ENCODE peak calls at places on chromosome 10, in eight cellular contexts. C is GM12878, U is HCT116, V is A549, B is HepG2, S is K562, D is SK-N-SH, A is H1. E is an unnamed sample.

GRCh38 chr10:71753091-71753959 is 20.0 kb downstream of the VSIR start:
- DNase-seq in A (no peak), D (no peak), B (peak), S (peak), U (no peak), V (no peak), C (no peak), E (no peak)

GRCh38 chr10:64731016-64731415 is 1209.8 kb downstream of the REEP3 start:
- DNase-seq in V (no peak), A (no peak), S (no peak), D (no peak), C (no peak), U (no peak), B (no peak), E (no peak)

GRCh38 chr10:12750526-12751201 is 250.8 kb downstream of the CCDC3 start:
- DNase-seq in S (no peak), C (no peak), U (no peak), A (no peak), D (no peak), V (no peak), B (no peak), E (no peak)

GRCh38 chr10:98790817-98791216 is 344.1 kb upstream of the HPS1 start:
- DNase-seq in B (no peak), V (no peak), C (no peak), A (no peak), D (peak), U (peak), S (peak), E (peak)

GRCh38 chr10:110744767-110745166 is 100.6 kb downstream of the RBM20 start:
- DNase-seq in U (no peak), A (no peak), C (no peak), S (no peak), D (no peak), B (no peak), V (no peak), E (no peak)

GRCh38 chr10:71419750-71420149 is 23.0 kb downstream of the CDH23 start:
- DNase-seq in C (no peak), D (no peak), V (no peak), A (no peak), B (no peak), S (no peak), U (no peak), E (no peak)

GRCh38 chr10:11012880-11013279 is 4.8 kb upstream of the CELF2 start:
- DNase-seq in A (no peak), U (no peak), S (no peak), D (no peak), V (no peak), B (no peak), C (no peak), E (no peak)

GRCh38 chr10:11687357-11687771 is 54.8 kb upstream of the ECHDC3 start:
- DNase-seq in D (no peak), A (no peak), U (peak), V (no peak), S (no peak), C (no peak), B (no peak), E (no peak)

GRCh38 chr10:74058658-74059057 is 60.7 kb downstream of the VCL start:
- DNase-seq in S (no peak), V (peak), C (no peak), A (no peak), B (peak), D (no peak), U (peak), E (no peak)

GRCh38 chr10:124387078-124387874 is 31.4 kb downstream of the OAT start:
- DNase-seq in C (no peak), V (peak), D (peak), A (no peak), U (no peak), S (no peak), B (no peak), E (no peak)

GRCh38 chr10:122352817-122353525 is 21.5 kb upstream of the PLEKHA1 start:
- DNase-seq in S (no peak), D (peak), B (peak), V (no peak), C (no peak), A (no peak), U (no peak), E (no peak)

GRCh38 chr10:95459446-95459845 is 101.7 kb downstream of the SORBS1 start:
- DNase-seq in U (no peak), C (no peak), D (no peak), V (no peak), A (no peak), S (no peak), B (peak), E (no peak)

GRCh38 chr10:12887780-12888179 is 113.7 kb downstream of the CCDC3 start:
- DNase-seq in A (no peak), B (no peak), C (no peak), D (no peak), V (no peak), U (no peak), S (no peak), E (no peak)

GRCh38 chr10:126917975-126918908 is 13.0 kb downstream of the DOCK1 start:
- DNase-seq in S (no peak), B (no peak), U (no peak), D (peak), V (no peak), C (no peak), A (no peak), E (no peak)

GRCh38 chr10:24958701-24959392 is 6.4 kb upstream of the PRTFDC1 start:
- DNase-seq in A (no peak), B (no peak), C (no peak), D (no peak), U (no peak), S (peak), V (no peak), E (peak)

GRCh38 chr10:117603081-117603480 is 60.5 kb downstream of the EMX2 start:
- DNase-seq in A (no peak), V (no peak), D (no peak), U (no peak), S (no peak), B (no peak), C (no peak), E (no peak)

GRCh38 chr10:132107211-132107946 is 41.6 kb downstream of the JAKMIP3 start:
- DNase-seq in C (no peak), S (no peak), A (peak), B (no peak), U (no peak), D (no peak), V (no peak), E (no peak)

GRCh38 chr10:100008708-100009282 is 952 bp downstream of the DNMBP start:
- DNase-seq in V (no peak), B (no peak), D (no peak), C (no peak), S (no peak), A (no peak), U (no peak), E (no peak)

GRCh38 chr10:71079761-71080380 is 132.5 kb upstream of the UNC5B start:
- DNase-seq in A (peak), D (no peak), C (no peak), U (no peak), S (no peak), V (no peak), B (no peak), E (no peak)

GRCh38 chr10:103244663-103245271 is 920 bp upstream of the RPEL1 start:
- DNase-seq in B (peak), U (peak), C (peak), S (peak), A (peak), V (peak), D (peak), E (peak)

GRCh38 chr10:63429280-63429679 is 36.5 kb downstream of the JMJD1C start:
- DNase-seq in C (no peak), V (no peak), S (no peak), D (no peak), A (no peak), U (no peak), B (no peak), E (peak)

GRCh38 chr10:121831777-121832176 is 96.1 kb downstream of the ATE1 start:
- DNase-seq in A (no peak), D (no peak), S (no peak), V (no peak), C (no peak), B (no peak), U (no peak), E (peak)

GRCh38 chr10:105707603-105708002 is 1066.5 kb downstream of the SORCS3 start:
- DNase-seq in C (no peak), U (no peak), D (no peak), A (no peak), B (no peak), V (no peak), S (no peak), E (no peak)

GRCh38 chr10:133127291-133128125 is 32.5 kb upstream of the KNDC1 start:
- DNase-seq in V (peak), B (no peak), A (peak), C (no peak), S (peak), U (peak), D (peak), E (no peak)

GRCh38 chr10:26790596-26790995 is 70.2 kb downstream of the ABI1 start:
- DNase-seq in V (no peak), A (no peak), U (no peak), S (no peak), D (no peak), C (no peak), B (no peak), E (peak)

GRCh38 chr10:71548494-71548846 is 151.8 kb downstream of the CDH23 start:
- DNase-seq in B (no peak), V (peak), C (no peak), D (no peak), U (no peak), S (peak), A (peak), E (peak)

GRCh38 chr10:128147064-128147463 is 20.8 kb upstream of the MKI67 start:
- DNase-seq in S (no peak), A (no peak), C (peak), B (no peak), U (no peak), V (no peak), D (no peak), E (no peak)

GRCh38 chr10:132350391-132350790 is 18.4 kb downstream of the LRRC27 start:
- DNase-seq in A (no peak), C (no peak), U (no peak), B (no peak), S (no peak), V (no peak), D (no peak), E (no peak)

GRCh38 chr10:128843972-128844371 is 623.1 kb upstream of the MGMT start:
- DNase-seq in B (no peak), V (no peak), D (no peak), C (no peak), S (no peak), A (no peak), U (peak), E (no peak)

GRCh38 chr10:52318136-52318810 is 4.2 kb downstream of the DKK1 start:
- DNase-seq in C (no peak), U (no peak), A (no peak), V (peak), S (no peak), D (no peak), B (no peak), E (peak)

GRCh38 chr10:11106621-11107374 is 89.1 kb downstream of the CELF2 start:
- DNase-seq in U (no peak), D (no peak), S (no peak), V (no peak), B (no peak), C (peak), A (no peak), E (no peak)

GRCh38 chr10:95266674-95267095 is 24.1 kb downstream of the PDLIM1 start:
- DNase-seq in V (peak), D (peak), C (no peak), U (peak), S (peak), A (no peak), B (peak), E (peak)

GRCh38 chr10:110994406-110994805 is 75.0 kb downstream of the SHOC2 start:
- DNase-seq in S (no peak), B (no peak), D (no peak), U (no peak), A (no peak), C (no peak), V (no peak), E (no peak)

GRCh38 chr10:95308389-95309302 is 17.8 kb upstream of the PDLIM1 start:
- DNase-seq in B (peak), A (no peak), D (no peak), C (no peak), V (peak), S (no peak), U (peak), E (peak)

GRCh38 chr10:124641282-124642075 is 102.7 kb downstream of the FAM53B start:
- DNase-seq in S (peak), U (no peak), B (no peak), C (peak), V (no peak), A (no peak), D (peak), E (peak)

GRCh38 chr10:102309916-102310315 is 64.6 kb downstream of the GBF1 start:
- DNase-seq in V (no peak), A (no peak), U (no peak), C (no peak), D (no peak), B (no peak), S (no peak), E (no peak)

GRCh38 chr10:86483664-86484063 is 37.9 kb downstream of the WAPL start:
- DNase-seq in D (no peak), C (no peak), V (no peak), U (no peak), S (no peak), B (no peak), A (no peak), E (no peak)

GRCh38 chr10:12418725-12419278 is 69.5 kb downstream of the CAMK1D start:
- DNase-seq in S (no peak), A (no peak), C (no peak), D (no peak), V (no peak), U (no peak), B (no peak), E (no peak)

GRCh38 chr10:79559726-79560125 is 481 bp downstream of the SFTPA2 start:
- DNase-seq in V (no peak), C (no peak), S (no peak), B (no peak), A (no peak), D (no peak), U (no peak), E (peak)
- TF ChIP-seq RAD21 in V (no peak), C (no peak), S (no peak), B (no peak), A (no peak), D (no peak), U (no peak), E (no peak)

GRCh38 chr10:75176736-75177135 is 33.9 kb upstream of the VDAC2 start:
- DNase-seq in S (no peak), B (no peak), D (no peak), U (no peak), C (no peak), A (no peak), V (no peak), E (no peak)
- TF ChIP-seq RAD21 in S (no peak), B (no peak), D (no peak), U (no peak), C (no peak), A (no peak), V (no peak), E (no peak)

GRCh38 chr10:4506087-4506486 is 319.9 kb upstream of the AKR1E2 start:
- DNase-seq in U (no peak), B (no peak), S (no peak), V (no peak), A (no peak), C (no peak), D (no peak), E (peak)

GRCh38 chr10:4504550-4504949 is 321.5 kb upstream of the AKR1E2 start:
- DNase-seq in S (no peak), A (no peak), C (no peak), B (no peak), D (no peak), U (no peak), V (no peak), E (no peak)

GRCh38 chr10:4501306-4501705 is 324.7 kb upstream of the AKR1E2 start:
- DNase-seq in B (no peak), S (no peak), V (peak), C (no peak), D (no peak), A (no peak), U (no peak), E (peak)

GRCh38 chr10:4498763-4499251 is 327.2 kb upstream of the AKR1E2 start:
- DNase-seq in D (no peak), V (no peak), C (no peak), U (no peak), S (no peak), A (no peak), B (no peak), E (peak)

GRCh38 chr10:4503076-4503475 is 322.9 kb upstream of the AKR1E2 start:
- DNase-seq in U (no peak), B (no peak), S (no peak), D (no peak), V (no peak), C (no peak), A (no peak), E (peak)
- TF ChIP-seq RAD21 in U (no peak), B (no peak), S (no peak), D (no peak), V (no peak), C (no peak), A (no peak), E (no peak)

GRCh38 chr10:92989250-92989649 is 71.3 kb upstream of the CYP26C1 start:
- DNase-seq in C (no peak), U (no peak), A (no peak), S (no peak), B (no peak), D (no peak), V (no peak), E (no peak)

GRCh38 chr10:92990615-92991014 is 70.0 kb upstream of the CYP26C1 start:
- DNase-seq in U (no peak), A (no peak), D (no peak), V (no peak), S (peak), B (no peak), C (no peak), E (peak)

GRCh38 chr10:92995509-92995908 is 65.1 kb upstream of the CYP26C1 start:
- DNase-seq in V (no peak), U (no peak), D (no peak), S (no peak), C (no peak), A (no peak), B (no peak), E (no peak)

GRCh38 chr10:92997620-92998019 is 63.0 kb upstream of the CYP26C1 start:
- DNase-seq in D (no peak), V (no peak), U (no peak), C (no peak), A (no peak), B (no peak), S (no peak), E (no peak)

DNA sequence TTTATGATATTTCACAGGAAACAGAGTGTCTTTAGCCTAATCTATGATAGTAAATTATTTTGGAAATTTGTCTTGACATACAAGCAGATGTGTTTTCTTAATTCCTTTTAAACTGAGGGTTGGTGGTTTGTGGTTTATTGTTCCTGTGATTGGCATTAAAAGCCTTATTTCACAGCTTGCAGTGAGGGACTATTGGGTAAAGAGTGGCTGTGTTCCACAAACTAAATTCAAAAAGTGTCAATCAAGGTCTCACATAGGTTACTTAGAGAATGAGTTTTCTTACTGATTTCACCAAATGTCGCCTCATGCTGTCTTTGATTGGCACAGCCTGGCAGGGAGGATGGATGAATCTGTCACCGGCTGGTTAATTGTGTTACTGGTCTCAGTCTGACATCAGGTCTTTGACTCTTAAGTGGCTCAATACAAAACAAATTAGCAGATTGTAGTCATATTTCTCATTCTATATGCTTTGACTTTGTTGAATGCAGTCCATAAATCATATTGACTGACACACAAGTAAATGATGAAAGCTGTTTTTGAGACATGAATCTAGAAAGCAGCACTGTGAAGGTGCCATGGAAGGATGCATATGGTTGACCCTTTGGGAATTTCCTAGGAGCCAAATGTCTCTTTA is 66.8 kb upstream of the CYP26C1 start:
- DNase-seq in D (peak), C (no peak), U (no peak), A (no peak), S (no peak), B (no peak), V (no peak), E (no peak)
- TF ChIP-seq RAD21 in D (no peak), C (no peak), U (no peak), A (no peak), S (no peak), B (no peak), V (no peak), E (no peak)

DNA sequence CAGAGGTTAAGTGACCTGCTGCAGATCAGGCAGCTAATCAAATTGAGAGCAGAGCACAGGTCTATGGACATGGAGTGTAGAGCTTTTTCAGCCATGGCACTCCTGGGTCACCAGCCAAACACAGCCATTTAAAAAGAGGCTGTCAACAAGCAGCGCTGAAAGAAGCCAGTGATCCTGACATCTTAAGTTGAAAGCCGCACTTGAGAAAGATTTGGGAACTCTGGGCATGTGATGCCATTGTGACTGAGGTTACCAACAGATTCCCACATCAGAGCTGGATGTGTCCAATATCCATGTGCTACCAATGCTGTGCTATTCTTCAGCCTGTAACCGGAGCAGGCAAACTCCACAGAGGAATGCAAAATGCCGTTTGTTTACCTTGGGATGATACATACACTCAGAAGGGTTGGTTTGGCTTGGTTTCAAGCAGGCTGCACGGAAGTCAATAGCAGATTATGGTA is 56.2 kb upstream of the ABLIM1 start:
- DNase-seq in C (no peak), D (no peak), U (no peak), V (peak), A (no peak), B (peak), S (no peak), E (peak)
- TF ChIP-seq RAD21 in C (no peak), D (no peak), U (no peak), V (no peak), A (no peak), B (no peak), S (no peak), E (no peak)

DNA sequence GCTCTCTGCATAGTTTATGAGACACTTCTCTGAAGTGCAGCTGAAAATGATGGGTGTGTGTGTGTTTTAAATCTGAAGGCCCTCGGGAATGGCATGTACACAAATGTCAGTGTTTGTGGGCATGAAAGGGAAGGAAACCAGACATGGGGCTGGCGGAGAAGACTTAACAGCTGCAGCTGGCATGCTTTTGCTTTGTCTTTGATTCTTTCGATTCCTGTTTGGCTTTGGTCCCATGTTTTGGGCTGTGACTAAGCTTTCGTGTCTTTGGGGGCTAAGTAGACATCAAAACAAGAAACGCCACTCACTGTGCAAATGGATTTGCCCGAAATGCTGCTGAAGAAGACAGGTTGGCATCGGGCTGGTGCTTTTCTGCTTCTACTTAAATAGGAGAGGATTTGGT is 179.3 kb downstream of the PFKFB3 start:
- DNase-seq in V (no peak), C (peak), U (no peak), S (no peak), A (no peak), B (no peak), D (no peak), E (peak)
- TF ChIP-seq RAD21 in V (no peak), C (no peak), U (no peak), S (no peak), A (no peak), B (no peak), D (no peak), E (no peak)

E was measured in IMR-90.